ENCODE peak calls at places on chromosomes 12 and 14, in seven cellular contexts. W is K562, Y is GM12878, C is HCT116, D is HepG2, Z is SK-N-SH, R is H1. E is an unnamed sample.

GRCh38 chr14:101250336-101250947 is 310.9 kb upstream of the DIO3 start:
- DNase-seq in W (no peak), Y (no peak), C (no peak), D (no peak), Z (peak), R (peak), E (no peak)

GRCh38 chr14:23252420-23253333 is 14.9 kb downstream of the RNF212B start:
- DNase-seq in W (no peak), Y (no peak), C (no peak), D (no peak), Z (no peak), R (no peak), E (no peak)

GRCh38 chr14:56156096-56156495 is 37.9 kb downstream of the PELI2 start:
- DNase-seq in W (no peak), Y (no peak), C (no peak), D (no peak), Z (no peak), R (no peak), E (no peak)

GRCh38 chr12:117343296-117343695 is 18.1 kb downstream of the NOS1 start:
- DNase-seq in W (no peak), Y (no peak), C (no peak), D (no peak), Z (no peak), R (no peak), E (no peak)

GRCh38 chr12:117489671-117490070 is 128.2 kb upstream of the NOS1 start:
- DNase-seq in W (no peak), Y (no peak), C (no peak), D (no peak), Z (no peak), R (no peak), E (no peak)

GRCh38 chr12:81329088-81329487 is 251.2 kb downstream of the ACSS3 start:
- DNase-seq in W (peak), Y (no peak), C (no peak), D (peak), Z (no peak), R (peak), E (peak)

GRCh38 chr12:67151891-67152290 is 117.3 kb upstream of the CAND1 start:
- DNase-seq in W (no peak), Y (no peak), C (no peak), D (no peak), Z (no peak), R (no peak), E (no peak)

GRCh38 chr12:106138646-106139421 is at the start of gene NUAK1:
- DNase-seq in W (no peak), Y (no peak), C (no peak), D (no peak), Z (peak), R (peak), E (peak)

GRCh38 chr14:74599201-74599809 is 12.7 kb downstream of the LTBP2 start:
- DNase-seq in W (no peak), Y (no peak), C (no peak), D (no peak), Z (no peak), R (no peak), E (no peak)

GRCh38 chr12:810635-811415 is 58.4 kb downstream of the WNK1 start:
- DNase-seq in W (no peak), Y (no peak), C (no peak), D (no peak), Z (no peak), R (no peak), E (no peak)

GRCh38 chr14:103808403-103809001 is 38.9 kb downstream of the PPP1R13B start:
- DNase-seq in W (peak), Y (no peak), C (peak), D (peak), Z (peak), R (peak), E (no peak)

GRCh38 chr14:80313806-80314205 is 102.5 kb upstream of the DIO2 start:
- DNase-seq in W (no peak), Y (no peak), C (no peak), D (no peak), Z (no peak), R (no peak), E (no peak)

GRCh38 chr12:114729731-114730130 is 45.8 kb upstream of the TBX3 start:
- DNase-seq in W (no peak), Y (no peak), C (no peak), D (no peak), Z (no peak), R (no peak), E (no peak)

GRCh38 chr12:120236124-120236398 is 29.5 kb downstream of the PXN start:
- DNase-seq in W (no peak), Y (no peak), C (no peak), D (no peak), Z (no peak), R (no peak), E (peak)

GRCh38 chr12:81257952-81258551 is 180.2 kb downstream of the ACSS3 start:
- DNase-seq in W (no peak), Y (no peak), C (peak), D (peak), Z (peak), R (no peak), E (peak)

GRCh38 chr12:497501-498160 is 37.9 kb downstream of the B4GALNT3 start:
- DNase-seq in W (no peak), Y (no peak), C (no peak), D (no peak), Z (no peak), R (no peak), E (peak)

GRCh38 chr14:69880051-69880487 is 853 bp downstream of the SMOC1 start:
- DNase-seq in W (no peak), Y (no peak), C (no peak), D (peak), Z (no peak), R (no peak), E (no peak)

GRCh38 chr12:24596768-24597388 is 352.0 kb downstream of the BCAT1 start:
- DNase-seq in W (peak), Y (no peak), C (no peak), D (peak), Z (peak), R (no peak), E (peak)

GRCh38 chr12:94973202-94973601 is 30.3 kb downstream of the NDUFA12 start:
- DNase-seq in W (no peak), Y (no peak), C (no peak), D (no peak), Z (no peak), R (no peak), E (no peak)

GRCh38 chr12:54258286-54258685 is 21.6 kb downstream of the CBX5 start:
- DNase-seq in W (peak), Y (no peak), C (no peak), D (no peak), Z (no peak), R (no peak), E (no peak)

GRCh38 chr14:102592969-102593840 is 756 bp downstream of the RCOR1 start:
- DNase-seq in W (peak), Y (no peak), C (no peak), D (no peak), Z (peak), R (peak), E (peak)

GRCh38 chr12:24172031-24172772 is 222.7 kb upstream of the SOX5 start:
- DNase-seq in W (no peak), Y (peak), C (no peak), D (no peak), Z (no peak), R (no peak), E (no peak)

GRCh38 chr12:5377997-5378596 is 53.8 kb upstream of the NTF3 start:
- DNase-seq in W (no peak), Y (no peak), C (no peak), D (no peak), Z (no peak), R (no peak), E (no peak)

GRCh38 chr14:76644875-76645518 is 116.3 kb upstream of the VASH1 start:
- DNase-seq in W (peak), Y (no peak), C (peak), D (peak), Z (peak), R (peak), E (peak)

GRCh38 chr14:85817430-85817829 is 287.5 kb downstream of the FLRT2 start:
- DNase-seq in W (no peak), Y (no peak), C (no peak), D (no peak), Z (no peak), R (no peak), E (no peak)

GRCh38 chr14:79605863-79606262 is 605.4 kb downstream of the DIO2 start:
- DNase-seq in W (no peak), Y (no peak), C (no peak), D (no peak), Z (peak), R (no peak), E (no peak)

GRCh38 chr14:61188196-61188595 is 92.9 kb downstream of the TMEM30B start:
- DNase-seq in W (no peak), Y (no peak), C (no peak), D (no peak), Z (no peak), R (peak), E (no peak)

GRCh38 chr14:35277179-35277578 is 15.0 kb upstream of the PSMA6 start:
- DNase-seq in W (no peak), Y (no peak), C (no peak), D (no peak), Z (no peak), R (no peak), E (peak)

GRCh38 chr14:22976620-22977433 is 5.5 kb downstream of the AJUBA start:
- DNase-seq in W (peak), Y (no peak), C (no peak), D (peak), Z (no peak), R (no peak), E (peak)

GRCh38 chr14:99316281-99317163 is 44.5 kb upstream of the BCL11B start:
- DNase-seq in W (no peak), Y (no peak), C (peak), D (peak), Z (no peak), R (peak), E (no peak)

GRCh38 chr12:29066061-29066588 is 83.0 kb upstream of the FAR2 start:
- DNase-seq in W (no peak), Y (no peak), C (peak), D (no peak), Z (no peak), R (no peak), E (no peak)

GRCh38 chr14:63275611-63276010 is 43.1 kb downstream of the GPHB5 start:
- DNase-seq in W (no peak), Y (no peak), C (no peak), D (no peak), Z (no peak), R (no peak), E (no peak)

GRCh38 chr14:21192875-21193535 is 37.1 kb upstream of the OR5AU1 start:
- DNase-seq in W (no peak), Y (no peak), C (no peak), D (no peak), Z (no peak), R (no peak), E (no peak)

GRCh38 chr12:51714666-51715065 is 123.6 kb downstream of the SCN8A start:
- DNase-seq in W (no peak), Y (no peak), C (no peak), D (no peak), Z (no peak), R (no peak), E (no peak)

GRCh38 chr14:53209370-53209769 is 56.2 kb upstream of the DDHD1 start:
- DNase-seq in W (no peak), Y (no peak), C (no peak), D (no peak), Z (no peak), R (no peak), E (no peak)

DNA sequence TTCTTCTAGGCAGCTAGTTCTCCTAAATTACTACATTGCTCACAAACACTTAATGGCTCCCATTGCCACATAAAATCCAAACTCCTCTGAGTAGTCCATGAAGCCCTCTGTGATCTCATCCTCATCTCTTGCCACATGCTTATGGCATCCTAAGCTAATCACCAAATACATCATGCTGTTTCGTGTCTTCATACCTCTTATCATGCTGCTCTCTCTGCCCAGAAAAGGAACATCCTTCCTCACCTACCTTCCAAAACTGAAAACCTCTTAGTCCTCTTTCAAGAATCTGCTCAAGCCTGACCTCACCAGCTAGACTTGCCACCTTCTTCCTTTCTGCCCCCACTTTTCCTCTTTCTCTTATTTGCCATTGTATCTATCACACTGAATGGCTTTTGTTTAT is 108.5 kb downstream of the DUSP6 start:
- DNase-seq in W (no peak), Y (no peak), C (no peak), D (no peak), Z (no peak), R (no peak), E (no peak)
- TF ChIP-seq JUND in W (no peak), Y (no peak), C (no peak), D (no peak), Z (no peak), R (no peak), E (no peak)

GRCh38 chr12:112977139-112977538 is 1.2 kb upstream of the OAS2 start:
- DNase-seq in W (no peak), Y (no peak), C (no peak), D (no peak), Z (no peak), R (no peak), E (no peak)

GRCh38 chr12:112980491-112981158 is 2.3 kb downstream of the OAS2 start:
- DNase-seq in W (no peak), Y (no peak), C (no peak), D (no peak), Z (no peak), R (no peak), E (no peak)

GRCh38 chr12:112977641-112978040 is 678 bp upstream of the OAS2 start:
- DNase-seq in W (no peak), Y (no peak), C (no peak), D (no peak), Z (no peak), R (no peak), E (no peak)

GRCh38 chr12:112979281-112979680 is 962 bp downstream of the OAS2 start:
- DNase-seq in W (no peak), Y (peak), C (no peak), D (no peak), Z (no peak), R (no peak), E (no peak)

DNA sequence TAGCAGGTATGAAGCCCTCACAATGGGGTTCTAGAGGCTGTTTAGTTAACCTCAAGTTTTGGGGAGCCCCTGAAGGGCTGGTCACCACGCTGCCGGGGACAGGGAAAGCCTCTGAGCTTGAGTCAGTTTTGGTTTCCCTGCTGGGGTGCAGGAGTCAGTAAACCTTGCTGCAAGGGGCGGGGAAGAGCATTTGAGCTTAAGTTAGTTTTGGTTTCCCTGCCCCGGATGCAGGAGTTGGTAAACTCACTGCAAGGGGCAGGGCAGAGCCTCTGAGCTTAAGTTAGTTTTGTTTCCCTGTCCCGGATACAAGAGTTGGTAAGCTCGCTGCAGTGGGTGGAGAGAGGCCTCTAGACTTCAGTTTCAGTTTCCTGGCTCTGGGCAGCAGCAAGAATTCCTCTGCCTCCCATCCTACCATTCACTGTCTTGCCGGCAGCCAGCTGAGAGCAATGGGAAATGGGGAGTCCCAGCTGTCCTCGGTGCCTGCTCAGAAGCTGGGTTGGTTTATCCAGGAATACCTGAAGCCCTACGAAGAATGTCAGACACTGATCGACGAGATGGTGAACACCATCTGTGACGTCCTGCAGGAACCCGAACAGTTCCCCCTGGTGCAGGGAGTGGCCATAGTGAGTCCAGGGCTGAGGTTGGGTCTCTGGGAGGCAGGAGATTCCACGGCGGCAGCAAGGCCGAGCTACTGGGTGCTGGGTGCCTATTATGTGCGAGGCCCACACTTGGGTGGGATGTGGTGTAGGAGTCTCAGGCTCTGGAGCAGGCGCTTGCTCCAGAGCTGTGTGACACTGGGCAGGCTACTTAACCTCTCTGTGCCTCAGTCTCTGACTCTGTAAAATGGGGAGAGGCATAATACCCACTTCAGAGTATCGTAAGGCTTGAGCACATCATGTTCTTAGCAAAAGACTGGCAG is at the start of gene OAS2:
- DNase-seq in W (no peak), Y (peak), C (no peak), D (peak), Z (no peak), R (no peak), E (peak)
- TF ChIP-seq JUND in W (no peak), Y (no peak), C (no peak), D (no peak), Z (no peak), R (no peak), E (no peak)

DNA sequence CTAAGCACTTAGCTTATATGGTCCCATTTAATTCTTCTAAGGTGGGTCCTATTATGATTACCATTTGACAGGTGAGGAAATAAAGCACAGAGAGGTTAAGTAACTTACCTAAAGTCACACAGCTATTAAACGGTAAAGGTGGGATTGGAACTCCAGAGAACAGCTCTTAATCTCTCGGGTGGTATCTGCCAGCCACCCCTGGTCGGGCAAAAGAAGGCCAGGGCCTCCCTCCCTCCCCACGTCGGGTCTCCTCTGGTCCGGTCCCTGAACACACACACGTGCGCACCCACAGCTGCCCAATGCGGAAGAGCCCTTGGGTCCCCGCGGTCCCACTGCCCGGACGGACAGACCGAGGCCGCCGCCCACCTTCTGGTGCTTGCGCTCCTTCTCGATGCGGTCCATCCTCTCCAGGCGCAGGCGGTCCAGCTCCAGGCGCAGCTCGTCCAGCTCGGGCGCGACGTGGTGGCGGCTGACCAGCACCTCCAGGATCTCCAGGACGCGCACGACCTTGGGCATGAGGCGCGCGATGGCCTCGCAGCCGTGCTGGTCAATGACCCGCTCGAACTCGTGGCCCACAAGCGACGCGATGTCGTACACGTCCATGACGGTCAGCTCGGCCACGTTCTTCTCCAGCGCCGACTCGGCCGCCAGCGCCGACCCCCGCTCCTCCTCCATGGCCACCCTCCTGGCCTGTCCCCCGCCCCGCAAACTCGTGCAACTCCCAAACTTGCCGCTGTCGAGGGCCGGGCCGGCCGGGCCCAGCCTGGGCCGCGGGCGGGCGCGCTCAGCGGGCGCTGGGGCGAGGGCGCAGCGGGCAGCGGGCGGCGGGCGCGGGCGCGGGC is 490 bp downstream of the RILPL1 start:
- DNase-seq in W (peak), Y (no peak), C (no peak), D (peak), Z (no peak), R (peak), E (no peak)
- TF ChIP-seq JUND in W (no peak), Y (no peak), C (no peak), D (peak), Z (no peak), R (no peak), E (no peak)

GRCh38 chr14:34174973-34175372 is 224.1 kb upstream of the EGLN3 start:
- DNase-seq in W (no peak), Y (no peak), C (no peak), D (no peak), Z (no peak), R (no peak), E (no peak)
- TF ChIP-seq JUND in W (no peak), Y (no peak), C (no peak), D (no peak), Z (no peak), R (no peak), E (no peak)